ENCODE peak calls at places on chromosomes 16 and 17, in six cellular contexts. F is heart right ventricle, B is colonic mucosa, S is psoas muscle, W is lung, E is neural progenitor cell. P is an unnamed sample.

GRCh38 chr16:8850279-8850885 is 18.4 kb downstream of the CARHSP1 start:
- DNase-seq in S (peak), E (no peak), B (peak), F (peak), W (no peak), P (no peak)

GRCh38 chr16:57802635-57803412 is 533 bp upstream of the KIFC3 start:
- DNase-seq in W (no peak), S (peak), F (peak), B (no peak), E (peak), P (peak)

GRCh38 chr17:33277436-33278100 is 15.5 kb downstream of the ASIC2 start:
- DNase-seq in E (peak), S (no peak), W (no peak), F (no peak), B (no peak), P (no peak)

GRCh38 chr17:58321571-58322525 is 6.7 kb downstream of the TSPOAP1 start:
- DNase-seq in S (peak), W (no peak), B (no peak), F (no peak), E (no peak), P (no peak)

GRCh38 chr17:63785556-63785955 is 11.6 kb downstream of the DDX42 start:
- DNase-seq in B (no peak), F (no peak), W (no peak), S (no peak), E (no peak), P (no peak)

GRCh38 chr16:49590166-49590871 is 216.7 kb downstream of the C16orf78 start:
- DNase-seq in S (no peak), F (no peak), W (no peak), E (no peak), B (no peak), P (no peak)

GRCh38 chr17:29216856-29217255 is 29.8 kb upstream of the CRYBA1 start:
- DNase-seq in W (no peak), B (no peak), E (no peak), S (no peak), F (no peak), P (no peak)

GRCh38 chr17:29884995-29885394 is 45.0 kb downstream of the SSH2 start:
- DNase-seq in E (no peak), W (no peak), F (no peak), S (no peak), B (no peak), P (no peak)

GRCh38 chr17:62083651-62084050 is 18.6 kb upstream of the MED13 start:
- DNase-seq in S (no peak), W (no peak), F (no peak), E (no peak), B (no peak), P (no peak)

GRCh38 chr16:23949630-23950290 is 114.0 kb downstream of the PRKCB start:
- DNase-seq in B (peak), E (no peak), W (no peak), S (no peak), F (peak), P (no peak)

GRCh38 chr16:73713817-73714495 is 582.7 kb upstream of the PSMD7 start:
- DNase-seq in B (peak), W (no peak), F (peak), E (peak), S (no peak), P (no peak)

GRCh38 chr16:69241911-69242310 is 54.9 kb downstream of the SNTB2 start:
- DNase-seq in E (no peak), B (no peak), F (no peak), S (no peak), W (no peak), P (no peak)

GRCh38 chr17:44137891-44138709 is 3.6 kb upstream of the HROB start:
- DNase-seq in S (peak), W (peak), F (peak), B (peak), E (peak), P (no peak)

GRCh38 chr16:15973460-15973859 is 24.0 kb downstream of the ABCC1 start:
- DNase-seq in E (no peak), B (no peak), W (no peak), S (peak), F (no peak), P (no peak)

GRCh38 chr17:80872999-80873951 is 118.4 kb upstream of the CHMP6 start:
- DNase-seq in E (peak), F (no peak), S (peak), W (no peak), B (no peak), P (peak)

GRCh38 chr17:12726131-12726530 is 60.4 kb downstream of the MYOCD start:
- DNase-seq in S (no peak), B (no peak), W (no peak), E (no peak), F (no peak), P (no peak)

GRCh38 chr16:78993342-78993741 is 607.2 kb downstream of the MAF start:
- DNase-seq in S (no peak), F (peak), B (no peak), E (no peak), W (no peak), P (no peak)

GRCh38 chr17:61260061-61260797 is 139.4 kb upstream of the TBX2 start:
- DNase-seq in E (no peak), W (no peak), B (no peak), F (no peak), S (no peak), P (no peak)

GRCh38 chr17:3754458-3755334 is 31.0 kb downstream of the HASPIN start:
- DNase-seq in F (no peak), W (peak), E (peak), B (peak), S (no peak), P (no peak)

GRCh38 chr17:33732116-33732515 is 439.0 kb upstream of the ASIC2 start:
- DNase-seq in F (no peak), B (no peak), E (peak), S (no peak), W (no peak), P (no peak)

GRCh38 chr16:22195695-22196558 is 10.2 kb upstream of the EEF2K start:
- DNase-seq in S (peak), B (peak), E (peak), F (peak), W (peak), P (peak)

GRCh38 chr16:50038756-50039529 is 13.9 kb downstream of the CNEP1R1 start:
- DNase-seq in E (no peak), W (peak), B (peak), F (no peak), S (no peak), P (peak)

GRCh38 chr17:68771867-68772515 is 170.8 kb upstream of the FAM20A start:
- DNase-seq in W (no peak), S (no peak), F (no peak), B (peak), E (peak), P (no peak)

GRCh38 chr17:2070241-2071023 is 15.5 kb downstream of the HIC1 start:
- DNase-seq in S (no peak), B (no peak), F (no peak), E (no peak), W (no peak), P (no peak)

GRCh38 chr17:61314368-61315078 is 85.1 kb upstream of the TBX2 start:
- DNase-seq in F (peak), E (no peak), S (peak), W (peak), B (no peak), P (no peak)

GRCh38 chr17:8287651-8288335 is 677 bp upstream of the RANGRF start:
- DNase-seq in B (peak), S (no peak), E (no peak), W (peak), F (no peak), P (no peak)

GRCh38 chr16:48623304-48624016 is 13.5 kb upstream of the N4BP1 start:
- DNase-seq in S (peak), B (peak), F (peak), E (peak), W (peak), P (peak)

GRCh38 chr16:14485131-14485551 is 144.9 kb downstream of the PARN start:
- DNase-seq in F (no peak), W (no peak), S (no peak), B (no peak), E (no peak), P (no peak)

GRCh38 chr17:29615492-29616299 is 7.0 kb downstream of the CORO6 start:
- DNase-seq in B (peak), W (peak), F (peak), E (peak), S (peak), P (peak)

DNA sequence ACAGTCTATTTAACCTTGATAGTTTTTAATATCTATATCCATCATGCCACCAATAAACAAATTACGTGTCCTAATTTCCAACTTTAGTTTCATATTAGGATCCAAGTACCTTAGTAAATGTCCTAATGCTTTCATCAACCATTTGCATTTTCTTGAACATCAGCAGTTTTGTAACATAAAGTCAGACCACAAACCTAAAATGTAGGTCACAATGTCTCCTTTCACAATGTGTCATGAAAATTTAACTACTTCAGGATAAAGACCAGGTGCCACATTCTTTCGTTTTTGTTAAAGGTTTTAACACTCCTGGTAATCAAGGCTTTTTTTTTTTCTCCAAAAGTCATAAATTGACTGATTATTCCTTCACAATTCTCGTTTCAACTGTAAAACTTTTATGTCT is 310.7 kb upstream of the PMFBP1 start:
- DNase-seq in F (no peak), B (no peak), E (no peak), S (no peak), W (no peak), P (no peak)
- H3K27ac ChIP-seq in F (no peak), B (no peak), E (no peak), S (no peak), W (no peak), P (no peak)

DNA sequence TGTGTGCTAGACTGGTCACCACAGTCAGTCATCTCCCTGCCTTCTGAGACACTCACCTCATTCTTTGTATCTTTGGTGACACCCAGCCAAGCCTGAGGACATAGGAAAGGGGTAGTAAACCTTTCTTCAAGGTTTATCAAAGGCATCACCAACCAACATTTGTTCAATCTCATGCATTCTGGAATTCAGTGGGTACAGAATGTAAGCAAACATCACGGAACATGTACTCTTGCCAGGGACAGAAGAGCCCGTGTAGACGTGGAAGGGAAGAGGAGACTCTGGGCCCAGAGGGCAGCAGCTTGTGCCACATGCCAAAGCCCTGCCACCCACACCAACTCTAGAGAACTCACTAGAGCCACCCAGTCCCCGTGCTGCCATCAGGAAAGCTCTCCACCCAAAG is 4.4 kb downstream of the CACNG4 start:
- DNase-seq in E (no peak), F (no peak), B (no peak), W (no peak), S (no peak), P (no peak)
- H3K27ac ChIP-seq in E (no peak), F (no peak), B (no peak), W (no peak), S (no peak), P (no peak)

GRCh38 chr17:78976907-78977680 is 2.6 kb downstream of the LGALS3BP start:
- DNase-seq in F (no peak), E (no peak), S (no peak), B (no peak), W (no peak), P (no peak)

GRCh38 chr17:78974635-78975591 is 4.8 kb downstream of the LGALS3BP start:
- DNase-seq in F (peak), S (peak), B (peak), E (no peak), W (peak), P (no peak)

GRCh38 chr17:78979780-78980623 is at the start of gene LGALS3BP:
- DNase-seq in S (peak), W (peak), E (peak), B (peak), F (peak), P (peak)

GRCh38 chr17:78977992-78978973 is 1.4 kb downstream of the LGALS3BP start:
- DNase-seq in F (peak), S (no peak), B (no peak), E (no peak), W (no peak), P (no peak)

GRCh38 chr17:78977681-78977943 is 2.1 kb downstream of the LGALS3BP start:
- DNase-seq in F (no peak), E (no peak), W (no peak), S (no peak), B (no peak), P (no peak)
- H3K27ac ChIP-seq in F (peak), E (no peak), W (peak), S (peak), B (peak), P (peak)

DNA sequence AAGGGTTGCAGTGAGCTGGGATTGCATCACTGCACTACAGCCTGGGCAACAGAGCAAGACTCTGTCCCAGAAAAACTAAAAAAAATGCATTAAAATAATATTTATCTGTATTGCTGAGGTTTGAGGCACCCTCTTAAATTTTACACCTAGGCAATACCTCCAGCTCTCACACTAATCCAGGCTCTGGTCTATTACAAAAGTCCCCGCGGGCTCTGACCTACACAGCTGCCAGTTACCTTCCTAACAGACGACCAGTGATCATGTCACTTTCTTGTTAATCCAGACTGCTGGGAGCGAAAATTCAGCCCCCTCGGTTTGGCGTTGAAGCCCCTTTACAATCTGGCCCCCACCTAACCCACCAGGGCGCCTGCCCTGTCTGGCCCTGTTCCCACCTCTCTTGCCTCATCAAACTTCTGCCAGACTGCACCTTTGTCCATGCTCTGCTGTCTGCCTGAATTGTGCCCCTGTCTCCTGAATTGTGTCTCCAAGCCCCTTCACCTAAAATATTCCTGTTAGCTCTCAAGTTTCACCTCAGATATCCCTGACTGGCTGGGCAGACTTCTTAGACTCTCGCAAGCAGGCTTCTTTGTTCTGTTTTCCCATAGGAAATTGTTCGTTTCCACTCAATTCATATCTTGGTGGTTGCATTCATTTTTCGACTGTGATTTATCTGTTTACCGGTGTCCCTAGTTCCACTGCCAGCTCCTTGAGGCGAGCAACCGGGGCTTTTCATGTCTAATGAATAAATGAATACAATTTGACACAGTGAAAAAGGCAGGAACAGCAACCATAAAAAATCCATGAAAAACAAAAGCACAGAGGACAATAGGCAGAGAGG is 65.9 kb downstream of the PITPNC1 start:
- DNase-seq in E (peak), F (no peak), B (no peak), W (no peak), S (no peak), P (no peak)
- H3K27ac ChIP-seq in E (peak), F (peak), B (no peak), W (peak), S (peak), P (no peak)

DNA sequence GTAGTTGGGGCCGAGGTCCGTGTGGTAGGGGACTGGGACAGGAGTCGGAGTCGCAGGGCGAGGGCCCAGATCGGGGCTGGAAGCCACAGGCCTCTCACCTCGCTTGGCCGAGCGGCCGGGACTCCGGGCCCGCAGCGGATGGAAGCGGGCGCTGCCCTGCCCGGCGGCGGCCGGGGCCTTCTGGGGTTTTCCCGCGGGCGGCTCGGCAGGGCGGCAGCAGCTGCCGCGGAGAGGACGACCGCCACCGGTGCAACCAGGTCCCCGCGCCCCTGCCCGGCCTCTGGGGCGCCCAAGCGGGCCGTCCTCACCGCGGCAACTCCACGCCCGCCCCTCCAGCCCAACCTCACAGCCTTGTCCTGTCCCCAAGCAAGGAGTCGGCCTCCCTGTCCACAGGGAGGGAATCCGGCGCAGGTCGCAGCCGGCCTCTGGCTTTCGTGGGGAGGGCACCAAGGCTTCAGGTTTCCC is 15.6 kb upstream of the UTP6 start:
- DNase-seq in B (no peak), W (no peak), E (no peak), S (no peak), F (peak), P (no peak)
- H3K27ac ChIP-seq in B (no peak), W (no peak), E (no peak), S (no peak), F (no peak), P (no peak)

GRCh38 chr17:47620503-47621245 is 29.0 kb upstream of the KPNB1 start:
- DNase-seq in F (no peak), B (no peak), S (no peak), E (no peak), W (no peak), P (no peak)
- H3K27ac ChIP-seq in F (peak), B (no peak), S (peak), E (no peak), W (peak), P (no peak)

P was measured in substantia nigra.